ENCODE peak calls at places on chromosomes 2 and 18, in nine cellular contexts. One of them, this sample, is unnamed.

GRCh38 chr18:10860937-10861336 is 288.4 kb downstream of the PIEZO2 start:
- DNase-seq in AG08396: peak
- DNase-seq in AG10803: no peak
- DNase-seq in cardiac fibroblast: no peak
- DNase-seq in left cardiac atrium: no peak
- DNase-seq in HTR-8/SVneo: no peak
- DNase-seq in CD4-positive, alpha-beta T cell: no peak
- DNase-seq in gastrocnemius medialis: no peak
- DNase-seq in GM12865: no peak
- DNase-seq in this sample: peak

GRCh38 chr2:239596298-239596697 is 195.5 kb upstream of the HDAC4 start:
- DNase-seq in AG10803: no peak
- DNase-seq in HTR-8/SVneo: no peak
- DNase-seq in GM12865: no peak
- DNase-seq in cardiac fibroblast: no peak
- DNase-seq in CD4-positive, alpha-beta T cell: no peak
- DNase-seq in AG08396: no peak
- DNase-seq in left cardiac atrium: no peak
- DNase-seq in gastrocnemius medialis: no peak
- DNase-seq in this sample: no peak

GRCh38 chr2:222025891-222026271 is 272.9 kb downstream of the PAX3 start:
- DNase-seq in left cardiac atrium: no peak
- DNase-seq in GM12865: no peak
- DNase-seq in gastrocnemius medialis: no peak
- DNase-seq in AG10803: no peak
- DNase-seq in HTR-8/SVneo: no peak
- DNase-seq in CD4-positive, alpha-beta T cell: no peak
- DNase-seq in cardiac fibroblast: no peak
- DNase-seq in AG08396: no peak
- DNase-seq in this sample: no peak

GRCh38 chr18:48441405-48441881 is 32.3 kb upstream of the ZBTB7C start:
- DNase-seq in AG10803: no peak
- DNase-seq in gastrocnemius medialis: peak
- DNase-seq in HTR-8/SVneo: no peak
- DNase-seq in cardiac fibroblast: no peak
- DNase-seq in CD4-positive, alpha-beta T cell: no peak
- DNase-seq in AG08396: no peak
- DNase-seq in GM12865: no peak
- DNase-seq in left cardiac atrium: peak
- DNase-seq in this sample: peak

GRCh38 chr2:195395351-195395750 is 261.7 kb upstream of the SLC39A10 start:
- DNase-seq in GM12865: no peak
- DNase-seq in AG10803: no peak
- DNase-seq in CD4-positive, alpha-beta T cell: no peak
- DNase-seq in left cardiac atrium: no peak
- DNase-seq in HTR-8/SVneo: no peak
- DNase-seq in gastrocnemius medialis: no peak
- DNase-seq in cardiac fibroblast: peak
- DNase-seq in AG08396: no peak
- DNase-seq in this sample: no peak

GRCh38 chr18:73933666-73934065 is 214.0 kb downstream of the FBXO15 start:
- DNase-seq in HTR-8/SVneo: no peak
- DNase-seq in AG08396: no peak
- DNase-seq in gastrocnemius medialis: no peak
- DNase-seq in cardiac fibroblast: no peak
- DNase-seq in AG10803: peak
- DNase-seq in left cardiac atrium: no peak
- DNase-seq in CD4-positive, alpha-beta T cell: no peak
- DNase-seq in GM12865: no peak
- DNase-seq in this sample: no peak

GRCh38 chr2:126953483-126953882 is 54.8 kb downstream of the TEX51 start:
- DNase-seq in cardiac fibroblast: no peak
- DNase-seq in gastrocnemius medialis: no peak
- DNase-seq in CD4-positive, alpha-beta T cell: no peak
- DNase-seq in AG08396: no peak
- DNase-seq in left cardiac atrium: no peak
- DNase-seq in AG10803: no peak
- DNase-seq in HTR-8/SVneo: no peak
- DNase-seq in GM12865: no peak
- DNase-seq in this sample: no peak

GRCh38 chr2:39996653-39997080 is 217.6 kb upstream of the THUMPD2 start:
- DNase-seq in AG10803: peak
- DNase-seq in HTR-8/SVneo: no peak
- DNase-seq in gastrocnemius medialis: no peak
- DNase-seq in CD4-positive, alpha-beta T cell: no peak
- DNase-seq in AG08396: no peak
- DNase-seq in left cardiac atrium: no peak
- DNase-seq in cardiac fibroblast: peak
- DNase-seq in GM12865: no peak
- DNase-seq in this sample: no peak

GRCh38 chr2:200703132-200703925 is 108.4 kb upstream of the BZW1 start:
- DNase-seq in GM12865: peak
- DNase-seq in AG10803: peak
- DNase-seq in HTR-8/SVneo: peak
- DNase-seq in left cardiac atrium: no peak
- DNase-seq in AG08396: peak
- DNase-seq in cardiac fibroblast: peak
- DNase-seq in CD4-positive, alpha-beta T cell: no peak
- DNase-seq in gastrocnemius medialis: no peak
- DNase-seq in this sample: peak

GRCh38 chr2:28445448-28446258 is 50.2 kb upstream of the PLB1 start:
- DNase-seq in AG10803: peak
- DNase-seq in GM12865: no peak
- DNase-seq in gastrocnemius medialis: peak
- DNase-seq in cardiac fibroblast: peak
- DNase-seq in left cardiac atrium: no peak
- DNase-seq in AG08396: peak
- DNase-seq in HTR-8/SVneo: peak
- DNase-seq in CD4-positive, alpha-beta T cell: no peak
- DNase-seq in this sample: no peak

GRCh38 chr2:132416080-132416911 is at the start of gene GPR39:
- DNase-seq in left cardiac atrium: peak
- DNase-seq in GM12865: no peak
- DNase-seq in CD4-positive, alpha-beta T cell: no peak
- DNase-seq in HTR-8/SVneo: peak
- DNase-seq in gastrocnemius medialis: peak
- DNase-seq in AG08396: peak
- DNase-seq in AG10803: peak
- DNase-seq in cardiac fibroblast: peak
- DNase-seq in this sample: peak

GRCh38 chr18:79522451-79523220 is 126.9 kb downstream of the NFATC1 start:
- DNase-seq in AG10803: no peak
- DNase-seq in GM12865: no peak
- DNase-seq in left cardiac atrium: no peak
- DNase-seq in AG08396: no peak
- DNase-seq in HTR-8/SVneo: no peak
- DNase-seq in CD4-positive, alpha-beta T cell: peak
- DNase-seq in gastrocnemius medialis: no peak
- DNase-seq in cardiac fibroblast: no peak
- DNase-seq in this sample: no peak

GRCh38 chr2:240393831-240394410 is 41.5 kb upstream of the GPC1 start:
- DNase-seq in AG10803: no peak
- DNase-seq in CD4-positive, alpha-beta T cell: no peak
- DNase-seq in gastrocnemius medialis: no peak
- DNase-seq in left cardiac atrium: no peak
- DNase-seq in AG08396: no peak
- DNase-seq in GM12865: no peak
- DNase-seq in cardiac fibroblast: peak
- DNase-seq in HTR-8/SVneo: no peak
- DNase-seq in this sample: peak

GRCh38 chr18:33579147-33579867 is 1.3 kb downstream of the ASXL3 start:
- DNase-seq in AG08396: no peak
- DNase-seq in GM12865: no peak
- DNase-seq in HTR-8/SVneo: no peak
- DNase-seq in AG10803: no peak
- DNase-seq in gastrocnemius medialis: no peak
- DNase-seq in cardiac fibroblast: no peak
- DNase-seq in CD4-positive, alpha-beta T cell: no peak
- DNase-seq in left cardiac atrium: peak
- DNase-seq in this sample: no peak

GRCh38 chr2:134070281-134070731 is 183.6 kb upstream of the MGAT5 start:
- DNase-seq in gastrocnemius medialis: no peak
- DNase-seq in HTR-8/SVneo: no peak
- DNase-seq in AG10803: no peak
- DNase-seq in CD4-positive, alpha-beta T cell: no peak
- DNase-seq in AG08396: no peak
- DNase-seq in left cardiac atrium: no peak
- DNase-seq in cardiac fibroblast: peak
- DNase-seq in GM12865: no peak
- DNase-seq in this sample: peak

GRCh38 chr18:63299837-63300787 is 19.5 kb downstream of the BCL2 start:
- DNase-seq in left cardiac atrium: no peak
- DNase-seq in cardiac fibroblast: peak
- DNase-seq in HTR-8/SVneo: no peak
- DNase-seq in AG10803: peak
- DNase-seq in gastrocnemius medialis: no peak
- DNase-seq in GM12865: peak
- DNase-seq in CD4-positive, alpha-beta T cell: no peak
- DNase-seq in AG08396: no peak
- DNase-seq in this sample: no peak

GRCh38 chr18:21593540-21594257 is 6.8 kb downstream of the ESCO1 start:
- DNase-seq in CD4-positive, alpha-beta T cell: no peak
- DNase-seq in GM12865: peak
- DNase-seq in AG10803: no peak
- DNase-seq in left cardiac atrium: no peak
- DNase-seq in AG08396: no peak
- DNase-seq in gastrocnemius medialis: no peak
- DNase-seq in HTR-8/SVneo: no peak
- DNase-seq in cardiac fibroblast: no peak
- DNase-seq in this sample: no peak

GRCh38 chr18:79639072-79639829 is 40.4 kb upstream of the CTDP1 start:
- DNase-seq in HTR-8/SVneo: no peak
- DNase-seq in gastrocnemius medialis: no peak
- DNase-seq in GM12865: no peak
- DNase-seq in cardiac fibroblast: no peak
- DNase-seq in left cardiac atrium: no peak
- DNase-seq in CD4-positive, alpha-beta T cell: no peak
- DNase-seq in AG10803: no peak
- DNase-seq in AG08396: no peak
- DNase-seq in this sample: no peak

GRCh38 chr2:50863218-50863617 is 168.7 kb downstream of the NRXN1 start:
- DNase-seq in GM12865: no peak
- DNase-seq in cardiac fibroblast: no peak
- DNase-seq in CD4-positive, alpha-beta T cell: no peak
- DNase-seq in AG08396: no peak
- DNase-seq in left cardiac atrium: no peak
- DNase-seq in gastrocnemius medialis: no peak
- DNase-seq in HTR-8/SVneo: no peak
- DNase-seq in AG10803: no peak
- DNase-seq in this sample: no peak

GRCh38 chr2:46020416-46020815 is 276.8 kb upstream of the EPAS1 start:
- DNase-seq in CD4-positive, alpha-beta T cell: no peak
- DNase-seq in left cardiac atrium: no peak
- DNase-seq in AG08396: no peak
- DNase-seq in GM12865: no peak
- DNase-seq in cardiac fibroblast: peak
- DNase-seq in AG10803: peak
- DNase-seq in gastrocnemius medialis: no peak
- DNase-seq in HTR-8/SVneo: no peak
- DNase-seq in this sample: no peak

GRCh38 chr2:134375935-134376334 is 122.1 kb downstream of the MGAT5 start:
- DNase-seq in GM12865: no peak
- DNase-seq in HTR-8/SVneo: no peak
- DNase-seq in CD4-positive, alpha-beta T cell: no peak
- DNase-seq in AG08396: no peak
- DNase-seq in gastrocnemius medialis: no peak
- DNase-seq in left cardiac atrium: peak
- DNase-seq in cardiac fibroblast: peak
- DNase-seq in AG10803: peak
- DNase-seq in this sample: peak

GRCh38 chr2:10487144-10488104 is 39.3 kb upstream of the ODC1 start:
- DNase-seq in GM12865: no peak
- DNase-seq in cardiac fibroblast: peak
- DNase-seq in AG10803: no peak
- DNase-seq in CD4-positive, alpha-beta T cell: no peak
- DNase-seq in left cardiac atrium: no peak
- DNase-seq in AG08396: no peak
- DNase-seq in gastrocnemius medialis: no peak
- DNase-seq in HTR-8/SVneo: no peak
- DNase-seq in this sample: no peak

GRCh38 chr2:147976102-147976501 is 44.4 kb downstream of the ORC4 start:
- DNase-seq in CD4-positive, alpha-beta T cell: no peak
- DNase-seq in GM12865: no peak
- DNase-seq in HTR-8/SVneo: no peak
- DNase-seq in cardiac fibroblast: no peak
- DNase-seq in AG10803: no peak
- DNase-seq in left cardiac atrium: no peak
- DNase-seq in gastrocnemius medialis: no peak
- DNase-seq in AG08396: no peak
- DNase-seq in this sample: no peak

GRCh38 chr2:246489-247145 is 17.2 kb downstream of the SH3YL1 start:
- DNase-seq in gastrocnemius medialis: no peak
- DNase-seq in HTR-8/SVneo: peak
- DNase-seq in AG10803: peak
- DNase-seq in cardiac fibroblast: peak
- DNase-seq in CD4-positive, alpha-beta T cell: peak
- DNase-seq in left cardiac atrium: no peak
- DNase-seq in AG08396: peak
- DNase-seq in GM12865: peak
- DNase-seq in this sample: peak

GRCh38 chr2:102264952-102265351 is 46.4 kb upstream of the IL1RL1 start:
- DNase-seq in gastrocnemius medialis: peak
- DNase-seq in cardiac fibroblast: no peak
- DNase-seq in AG10803: no peak
- DNase-seq in left cardiac atrium: no peak
- DNase-seq in GM12865: no peak
- DNase-seq in HTR-8/SVneo: no peak
- DNase-seq in AG08396: no peak
- DNase-seq in CD4-positive, alpha-beta T cell: no peak
- DNase-seq in this sample: no peak